ENCODE peak calls at places on chromosomes 7 and 10, in eight cellular contexts. X, Z, K, T, N, B, W and C are unnamed samples.

GRCh38 chr10:72561745-72562166 is 64.1 kb downstream of the MICU1 start:
- DNase-seq in X (no peak), Z (no peak), K (no peak), T (no peak), N (no peak), B (no peak), W (no peak), C (no peak)

GRCh38 chr7:47501406-47501805 is 80.5 kb downstream of the TNS3 start:
- DNase-seq in X (peak; percentile 93), Z (no peak), K (peak; percentile 96), T (peak; percentile 62), N (no peak), B (no peak), W (no peak), C (peak; percentile 56)

GRCh38 chr7:130919316-130920103 is 185.5 kb upstream of the KLF14 start:
- DNase-seq in X (no peak), Z (no peak), K (no peak), T (no peak), N (no peak), B (no peak), W (no peak), C (no peak)

GRCh38 chr7:29231671-29232267 is 37.2 kb downstream of the CHN2 start:
- DNase-seq in X (no peak), Z (no peak), K (no peak), T (no peak), N (no peak), B (no peak), W (no peak), C (no peak)

GRCh38 chr10:113961261-113961938 is 82.3 kb upstream of the ADRB1 start:
- DNase-seq in X (no peak), Z (no peak), K (no peak), T (no peak), N (no peak), B (no peak), W (peak; percentile 91), C (no peak)

GRCh38 chr10:31753681-31754080 is 174.9 kb downstream of the ARHGAP12 start:
- DNase-seq in X (no peak), Z (no peak), K (no peak), T (no peak), N (no peak), B (no peak), W (no peak), C (no peak)

GRCh38 chr10:102998508-102998907 is 80.4 kb downstream of the CNNM2 start:
- DNase-seq in X (no peak), Z (no peak), K (no peak), T (no peak), N (no peak), B (no peak), W (no peak), C (no peak)

GRCh38 chr10:71132321-71132810 is 80.0 kb upstream of the UNC5B start:
- DNase-seq in X (no peak), Z (peak; percentile 18), K (no peak), T (no peak), N (no peak), B (no peak), W (no peak), C (no peak)

GRCh38 chr7:2011266-2012043 is 221.3 kb downstream of the MAD1L1 start:
- DNase-seq in X (no peak), Z (no peak), K (no peak), T (peak; percentile 56), N (no peak), B (peak; percentile 46), W (no peak), C (peak; percentile 7)

GRCh38 chr7:104936546-104936945 is 77.5 kb upstream of the KMT2E start:
- DNase-seq in X (no peak), Z (no peak), K (no peak), T (no peak), N (no peak), B (no peak), W (no peak), C (no peak)

GRCh38 chr7:31056775-31057346 is 4.8 kb downstream of the ADCYAP1R1 start:
- DNase-seq in X (no peak), Z (no peak), K (no peak), T (no peak), N (no peak), B (no peak), W (no peak), C (no peak)

GRCh38 chr7:141301544-141301943 is 227.7 kb downstream of the TMEM178B start:
- DNase-seq in X (no peak), Z (no peak), K (no peak), T (no peak), N (no peak), B (no peak), W (no peak), C (no peak)

GRCh38 chr7:82442492-82443043 is 1.0 kb downstream of the CACNA2D1 start:
- DNase-seq in X (peak; percentile 59), Z (no peak), K (peak; percentile 19), T (no peak), N (peak; percentile 21), B (no peak), W (no peak), C (peak; percentile 63)

DNA sequence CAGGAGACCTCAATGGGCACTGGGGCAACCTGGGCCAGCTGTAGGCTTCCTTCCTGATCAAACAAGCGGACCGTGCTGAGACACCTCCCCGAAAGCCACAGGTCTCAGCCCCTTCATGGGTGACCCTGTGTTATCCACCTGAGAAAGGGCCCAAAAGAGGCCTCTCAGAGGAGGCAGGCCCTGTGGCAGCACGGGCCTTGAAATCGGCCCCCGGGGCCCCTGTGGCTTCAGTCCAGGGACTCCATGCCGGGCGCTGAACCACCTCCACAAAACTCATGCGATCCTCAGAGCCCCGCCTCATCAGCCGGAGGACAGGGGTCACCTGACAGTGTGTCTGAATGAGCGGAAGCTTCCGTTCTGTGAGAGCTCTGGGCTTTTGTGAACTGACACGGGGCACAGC is 307.1 kb downstream of the PAXIP1 start:
- DNase-seq in X (no peak), Z (no peak), K (no peak), T (no peak), N (no peak), B (no peak), W (no peak), C (no peak)
- H3K9me3 ChIP-seq in X (no peaks in the 10 kb centered on the region), Z (no peaks in the 10 kb centered on the region), K (peaks cover 48% of the 10 kb centered on the region), T (no peaks in the 10 kb centered on the region), N (no peaks in the 10 kb centered on the region), B (no peaks in the 10 kb centered on the region), W (no peaks in the 10 kb centered on the region), C (no peaks in the 10 kb centered on the region)

GRCh38 chr7:157633465-157634185 is 296.8 kb downstream of the DNAJB6 start:
- DNase-seq in X (no peak), Z (no peak), K (no peak), T (peak; percentile 60), N (no peak), B (no peak), W (no peak), C (no peak)

GRCh38 chr7:157635148-157635500 is 298.3 kb downstream of the DNAJB6 start:
- DNase-seq in X (no peak), Z (no peak), K (no peak), T (no peak), N (no peak), B (no peak), W (no peak), C (no peak)

GRCh38 chr7:157637216-157637954 is 300.6 kb downstream of the DNAJB6 start:
- DNase-seq in X (no peak), Z (no peak), K (no peak), T (no peak), N (no peak), B (no peak), W (no peak), C (no peak)

GRCh38 chr7:157635669-157636068 is 298.9 kb downstream of the DNAJB6 start:
- DNase-seq in X (no peak), Z (no peak), K (no peak), T (no peak), N (no peak), B (no peak), W (no peak), C (no peak)

GRCh38 chr7:157634401-157635147 is 297.8 kb downstream of the DNAJB6 start:
- DNase-seq in X (no peak), Z (no peak), K (no peak), T (no peak), N (no peak), B (no peak), W (no peak), C (no peak)
- H3K9me3 ChIP-seq in X (peaks cover 11% of the 10 kb centered on the region), Z (peaks cover 2% of the 10 kb centered on the region), K (peaks cover 28% of the 10 kb centered on the region), T (peaks cover 3% of the 10 kb centered on the region), N (peaks cover 15% of the 10 kb centered on the region), B (no peaks in the 10 kb centered on the region), W (no peaks in the 10 kb centered on the region), C (no peaks in the 10 kb centered on the region)

DNA sequence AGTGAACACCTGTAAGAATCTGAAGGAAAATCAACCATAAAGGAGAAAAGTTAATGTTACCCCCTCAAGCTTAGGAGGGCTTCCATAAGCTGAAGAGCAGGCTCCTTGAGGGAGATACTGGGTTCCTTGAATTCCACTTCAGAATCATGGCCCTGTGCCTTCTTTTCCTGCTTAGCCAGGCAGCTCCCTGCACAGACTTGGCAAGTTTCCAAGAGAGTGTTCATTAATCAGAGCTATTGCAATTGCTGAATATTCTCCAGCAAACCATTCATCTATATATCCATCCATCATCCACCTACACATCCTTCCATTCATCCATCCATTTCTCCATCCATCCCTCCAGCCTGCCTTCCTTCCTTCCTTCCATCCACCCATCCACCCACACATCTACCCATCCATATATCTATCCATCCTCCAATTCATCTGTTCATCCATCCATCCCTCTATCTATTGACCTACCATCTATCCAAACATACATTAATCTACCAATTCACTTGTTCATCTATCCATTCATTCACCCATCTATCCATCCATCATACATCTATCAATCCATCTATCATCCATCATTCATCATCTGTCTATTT is 574.4 kb downstream of the PTPRN2 start:
- DNase-seq in X (no peak), Z (no peak), K (no peak), T (no peak), N (no peak), B (no peak), W (no peak), C (no peak)
- H3K9me3 ChIP-seq in X (no peaks in the 10 kb centered on the region), Z (no peaks in the 10 kb centered on the region), K (peaks cover 33% of the 10 kb centered on the region), T (no peaks in the 10 kb centered on the region), N (no peaks in the 10 kb centered on the region), B (no peaks in the 10 kb centered on the region), W (no peaks in the 10 kb centered on the region), C (no peaks in the 10 kb centered on the region)

GRCh38 chr7:157840913-157841756 is 504.3 kb downstream of the DNAJB6 start:
- DNase-seq in X (no peak), Z (no peak), K (no peak), T (peak; percentile 51), N (no peak), B (peak; percentile 35), W (no peak), C (no peak)
- H3K9me3 ChIP-seq in X (no peaks in the 10 kb centered on the region), Z (no peaks in the 10 kb centered on the region), K (peaks cover 58% of the 10 kb centered on the region), T (peaks cover 2% of the 10 kb centered on the region), N (peaks cover 11% of the 10 kb centered on the region), B (no peaks in the 10 kb centered on the region), W (no peaks in the 10 kb centered on the region), C (no peaks in the 10 kb centered on the region)